ENCODE peak calls at places on chromosome 2, in nine cellular contexts. One of them, this sample, is unnamed.

GRCh38 chr2:118130385-118130784 is 42.1 kb downstream of the INSIG2 start:
- DNase-seq in lower lobe of right lung: no peak
- DNase-seq in heart right ventricle: no peak
- DNase-seq in fibroblast of lung: no peak
- DNase-seq in PC-9: no peak
- DNase-seq in kidney epithelial cell: no peak
- DNase-seq in CD8-positive, alpha-beta T cell: no peak
- DNase-seq in neural progenitor cell: no peak
- DNase-seq in bronchial epithelial cell: no peak
- DNase-seq in this sample: no peak

GRCh38 chr2:111905990-111906735 is 7.8 kb downstream of the MERTK start:
- DNase-seq in lower lobe of right lung: no peak
- DNase-seq in heart right ventricle: no peak
- DNase-seq in fibroblast of lung: no peak
- DNase-seq in PC-9: no peak
- DNase-seq in kidney epithelial cell: no peak
- DNase-seq in CD8-positive, alpha-beta T cell: no peak
- DNase-seq in neural progenitor cell: peak; percentile 43
- DNase-seq in bronchial epithelial cell: peak; percentile 48
- DNase-seq in this sample: no peak

GRCh38 chr2:47008381-47009280 is 93.0 kb upstream of the MCFD2 start:
- DNase-seq in lower lobe of right lung: no peak
- DNase-seq in heart right ventricle: peak; percentile 80
- DNase-seq in fibroblast of lung: peak; percentile 86
- DNase-seq in PC-9: no peak
- DNase-seq in kidney epithelial cell: no peak
- DNase-seq in CD8-positive, alpha-beta T cell: no peak
- DNase-seq in neural progenitor cell: peak; percentile 73
- DNase-seq in bronchial epithelial cell: no peak
- DNase-seq in this sample: peak; percentile 13

GRCh38 chr2:104321141-104321799 is 532.6 kb upstream of the POU3F3 start:
- DNase-seq in lower lobe of right lung: no peak
- DNase-seq in heart right ventricle: no peak
- DNase-seq in fibroblast of lung: no peak
- DNase-seq in PC-9: no peak
- DNase-seq in kidney epithelial cell: no peak
- DNase-seq in CD8-positive, alpha-beta T cell: no peak
- DNase-seq in neural progenitor cell: peak; percentile 58
- DNase-seq in bronchial epithelial cell: no peak
- DNase-seq in this sample: no peak

GRCh38 chr2:50347355-50348044 is 684.4 kb downstream of the NRXN1 start:
- DNase-seq in lower lobe of right lung: no peak
- DNase-seq in heart right ventricle: no peak
- DNase-seq in fibroblast of lung: no peak
- DNase-seq in PC-9: no peak
- DNase-seq in kidney epithelial cell: no peak
- DNase-seq in CD8-positive, alpha-beta T cell: no peak
- DNase-seq in neural progenitor cell: peak; percentile 81
- DNase-seq in bronchial epithelial cell: no peak
- DNase-seq in this sample: no peak

GRCh38 chr2:138327967-138328366 is 173.6 kb upstream of the SPOPL start:
- DNase-seq in lower lobe of right lung: no peak
- DNase-seq in heart right ventricle: no peak
- DNase-seq in fibroblast of lung: no peak
- DNase-seq in PC-9: no peak
- DNase-seq in kidney epithelial cell: no peak
- DNase-seq in CD8-positive, alpha-beta T cell: no peak
- DNase-seq in neural progenitor cell: no peak
- DNase-seq in bronchial epithelial cell: no peak
- DNase-seq in this sample: no peak

GRCh38 chr2:43539991-43540860 is 55.6 kb downstream of the THADA start:
- DNase-seq in lower lobe of right lung: peak; percentile 56
- DNase-seq in heart right ventricle: peak; percentile 44
- DNase-seq in fibroblast of lung: peak; percentile 100
- DNase-seq in PC-9: no peak
- DNase-seq in kidney epithelial cell: no peak
- DNase-seq in CD8-positive, alpha-beta T cell: no peak
- DNase-seq in neural progenitor cell: no peak
- DNase-seq in bronchial epithelial cell: peak; percentile 99
- DNase-seq in this sample: peak; percentile 72

GRCh38 chr2:108805782-108806181 is 19.2 kb downstream of the CCDC138 start:
- DNase-seq in lower lobe of right lung: no peak
- DNase-seq in heart right ventricle: no peak
- DNase-seq in fibroblast of lung: no peak
- DNase-seq in PC-9: no peak
- DNase-seq in kidney epithelial cell: no peak
- DNase-seq in CD8-positive, alpha-beta T cell: no peak
- DNase-seq in neural progenitor cell: no peak
- DNase-seq in bronchial epithelial cell: no peak
- DNase-seq in this sample: no peak

GRCh38 chr2:159939946-159940345 is 122.5 kb downstream of the PLA2R1 start:
- DNase-seq in lower lobe of right lung: no peak
- DNase-seq in heart right ventricle: no peak
- DNase-seq in fibroblast of lung: peak; percentile 51
- DNase-seq in PC-9: no peak
- DNase-seq in kidney epithelial cell: no peak
- DNase-seq in CD8-positive, alpha-beta T cell: no peak
- DNase-seq in neural progenitor cell: no peak
- DNase-seq in bronchial epithelial cell: peak; percentile 21
- DNase-seq in this sample: no peak

GRCh38 chr2:162153608-162154224 is 1.7 kb upstream of the GCG start:
- DNase-seq in lower lobe of right lung: no peak
- DNase-seq in heart right ventricle: peak; percentile 25
- DNase-seq in fibroblast of lung: peak; percentile 58
- DNase-seq in PC-9: peak; percentile 40
- DNase-seq in kidney epithelial cell: peak; percentile 23
- DNase-seq in CD8-positive, alpha-beta T cell: peak; percentile 50
- DNase-seq in neural progenitor cell: peak; percentile 66
- DNase-seq in bronchial epithelial cell: peak; percentile 71
- DNase-seq in this sample: no peak

GRCh38 chr2:111897924-111898702 is at the start of gene MERTK:
- DNase-seq in lower lobe of right lung: peak; percentile 89
- DNase-seq in heart right ventricle: peak; percentile 91
- DNase-seq in fibroblast of lung: peak; percentile 87
- DNase-seq in PC-9: peak; percentile 82
- DNase-seq in kidney epithelial cell: no peak
- DNase-seq in CD8-positive, alpha-beta T cell: no peak
- DNase-seq in neural progenitor cell: peak; percentile 97
- DNase-seq in bronchial epithelial cell: no peak
- DNase-seq in this sample: peak; percentile 32

GRCh38 chr2:11406492-11407381 is 59.2 kb downstream of the E2F6 start:
- DNase-seq in lower lobe of right lung: no peak
- DNase-seq in heart right ventricle: no peak
- DNase-seq in fibroblast of lung: peak; percentile 91
- DNase-seq in PC-9: no peak
- DNase-seq in kidney epithelial cell: peak; percentile 25
- DNase-seq in CD8-positive, alpha-beta T cell: no peak
- DNase-seq in neural progenitor cell: no peak
- DNase-seq in bronchial epithelial cell: peak; percentile 54
- DNase-seq in this sample: peak; percentile 73

GRCh38 chr2:35871672-35872071 is 483.9 kb upstream of the CRIM1 start:
- DNase-seq in lower lobe of right lung: no peak
- DNase-seq in heart right ventricle: no peak
- DNase-seq in fibroblast of lung: no peak
- DNase-seq in PC-9: no peak
- DNase-seq in kidney epithelial cell: no peak
- DNase-seq in CD8-positive, alpha-beta T cell: no peak
- DNase-seq in neural progenitor cell: no peak
- DNase-seq in bronchial epithelial cell: no peak
- DNase-seq in this sample: no peak

GRCh38 chr2:150125188-150125587 is 362.3 kb downstream of the RND3 start:
- DNase-seq in lower lobe of right lung: no peak
- DNase-seq in heart right ventricle: no peak
- DNase-seq in fibroblast of lung: peak; percentile 52
- DNase-seq in PC-9: no peak
- DNase-seq in kidney epithelial cell: no peak
- DNase-seq in CD8-positive, alpha-beta T cell: no peak
- DNase-seq in neural progenitor cell: no peak
- DNase-seq in bronchial epithelial cell: no peak
- DNase-seq in this sample: no peak

GRCh38 chr2:179106342-179107178 is 56.6 kb upstream of the CCDC141 start:
- DNase-seq in lower lobe of right lung: no peak
- DNase-seq in heart right ventricle: peak; percentile 49
- DNase-seq in fibroblast of lung: peak; percentile 97
- DNase-seq in PC-9: peak; percentile 63
- DNase-seq in kidney epithelial cell: peak; percentile 92
- DNase-seq in CD8-positive, alpha-beta T cell: no peak
- DNase-seq in neural progenitor cell: no peak
- DNase-seq in bronchial epithelial cell: peak; percentile 100
- DNase-seq in this sample: peak; percentile 61

GRCh38 chr2:36561223-36561944 is 36.6 kb downstream of the FEZ2 start:
- DNase-seq in lower lobe of right lung: no peak
- DNase-seq in heart right ventricle: peak; percentile 32
- DNase-seq in fibroblast of lung: peak; percentile 86
- DNase-seq in PC-9: peak; percentile 69
- DNase-seq in kidney epithelial cell: peak; percentile 88
- DNase-seq in CD8-positive, alpha-beta T cell: no peak
- DNase-seq in neural progenitor cell: no peak
- DNase-seq in bronchial epithelial cell: peak; percentile 91
- DNase-seq in this sample: peak; percentile 66

GRCh38 chr2:3460161-3460560 is 59.2 kb downstream of the ADI1 start:
- DNase-seq in lower lobe of right lung: no peak
- DNase-seq in heart right ventricle: no peak
- DNase-seq in fibroblast of lung: no peak
- DNase-seq in PC-9: no peak
- DNase-seq in kidney epithelial cell: no peak
- DNase-seq in CD8-positive, alpha-beta T cell: no peak
- DNase-seq in neural progenitor cell: no peak
- DNase-seq in bronchial epithelial cell: no peak
- DNase-seq in this sample: no peak

GRCh38 chr2:176097820-176098365 is 1.7 kb upstream of the HOXD12 start:
- DNase-seq in lower lobe of right lung: no peak
- DNase-seq in heart right ventricle: no peak
- DNase-seq in fibroblast of lung: no peak
- DNase-seq in PC-9: no peak
- DNase-seq in kidney epithelial cell: no peak
- DNase-seq in CD8-positive, alpha-beta T cell: no peak
- DNase-seq in neural progenitor cell: no peak
- DNase-seq in bronchial epithelial cell: no peak
- DNase-seq in this sample: no peak
- H3K27me3 ChIP-seq in lower lobe of right lung: peaks cover 98% of the 10 kb centered on the region
- H3K27me3 ChIP-seq in heart right ventricle: peaks cover 100% of the 10 kb centered on the region
- H3K27me3 ChIP-seq in fibroblast of lung: peaks cover 90% of the 10 kb centered on the region
- H3K27me3 ChIP-seq in PC-9: peaks cover 52% of the 10 kb centered on the region
- H3K27me3 ChIP-seq in kidney epithelial cell: peaks cover 82% of the 10 kb centered on the region
- H3K27me3 ChIP-seq in CD8-positive, alpha-beta T cell: peaks cover 91% of the 10 kb centered on the region
- H3K27me3 ChIP-seq in neural progenitor cell: peaks cover 100% of the 10 kb centered on the region
- H3K27me3 ChIP-seq in bronchial epithelial cell: peaks cover 81% of the 10 kb centered on the region
- H3K27me3 ChIP-seq in this sample: peaks cover 97% of the 10 kb centered on the region

GRCh38 chr2:148726228-148726627 is 81.7 kb downstream of the EPC2 start:
- DNase-seq in lower lobe of right lung: no peak
- DNase-seq in heart right ventricle: no peak
- DNase-seq in fibroblast of lung: no peak
- DNase-seq in PC-9: no peak
- DNase-seq in kidney epithelial cell: no peak
- DNase-seq in CD8-positive, alpha-beta T cell: no peak
- DNase-seq in neural progenitor cell: no peak
- DNase-seq in bronchial epithelial cell: no peak
- DNase-seq in this sample: no peak

GRCh38 chr2:148725569-148725968 is 81.0 kb downstream of the EPC2 start:
- DNase-seq in lower lobe of right lung: no peak
- DNase-seq in heart right ventricle: no peak
- DNase-seq in fibroblast of lung: no peak
- DNase-seq in PC-9: no peak
- DNase-seq in kidney epithelial cell: no peak
- DNase-seq in CD8-positive, alpha-beta T cell: no peak
- DNase-seq in neural progenitor cell: no peak
- DNase-seq in bronchial epithelial cell: no peak
- DNase-seq in this sample: no peak

GRCh38 chr2:148730085-148730484 is 85.5 kb downstream of the EPC2 start:
- DNase-seq in lower lobe of right lung: no peak
- DNase-seq in heart right ventricle: no peak
- DNase-seq in fibroblast of lung: peak; percentile 14
- DNase-seq in PC-9: no peak
- DNase-seq in kidney epithelial cell: no peak
- DNase-seq in CD8-positive, alpha-beta T cell: no peak
- DNase-seq in neural progenitor cell: no peak
- DNase-seq in bronchial epithelial cell: peak; percentile 4
- DNase-seq in this sample: no peak
- H3K4me3 ChIP-seq in lower lobe of right lung: no peak overlapping the region
- H3K4me3 ChIP-seq in heart right ventricle: no peak overlapping the region
- H3K4me3 ChIP-seq in fibroblast of lung: no peak overlapping the region
- H3K4me3 ChIP-seq in PC-9: no peak overlapping the region
- H3K4me3 ChIP-seq in kidney epithelial cell: no peak overlapping the region
- H3K4me3 ChIP-seq in CD8-positive, alpha-beta T cell: no peak overlapping the region
- H3K4me3 ChIP-seq in neural progenitor cell: no peak overlapping the region
- H3K4me3 ChIP-seq in bronchial epithelial cell: no peak overlapping the region
- H3K4me3 ChIP-seq in this sample: no peak overlapping the region

GRCh38 chr2:74474481-74474880 is 2.0 kb upstream of the MRPL53 start:
- DNase-seq in lower lobe of right lung: no peak
- DNase-seq in heart right ventricle: no peak
- DNase-seq in fibroblast of lung: no peak
- DNase-seq in PC-9: no peak
- DNase-seq in kidney epithelial cell: no peak
- DNase-seq in CD8-positive, alpha-beta T cell: no peak
- DNase-seq in neural progenitor cell: no peak
- DNase-seq in bronchial epithelial cell: no peak
- DNase-seq in this sample: no peak

GRCh38 chr2:74471332-74472065 is 981 bp downstream of the MRPL53 start:
- DNase-seq in lower lobe of right lung: no peak
- DNase-seq in heart right ventricle: no peak
- DNase-seq in fibroblast of lung: no peak
- DNase-seq in PC-9: no peak
- DNase-seq in kidney epithelial cell: no peak
- DNase-seq in CD8-positive, alpha-beta T cell: no peak
- DNase-seq in neural progenitor cell: no peak
- DNase-seq in bronchial epithelial cell: no peak
- DNase-seq in this sample: no peak

GRCh38 chr2:74472945-74473258 is 422 bp upstream of the MRPL53 start:
- DNase-seq in lower lobe of right lung: no peak
- DNase-seq in heart right ventricle: no peak
- DNase-seq in fibroblast of lung: no peak
- DNase-seq in PC-9: no peak
- DNase-seq in kidney epithelial cell: no peak
- DNase-seq in CD8-positive, alpha-beta T cell: no peak
- DNase-seq in neural progenitor cell: no peak
- DNase-seq in bronchial epithelial cell: peak; percentile 10
- DNase-seq in this sample: no peak

GRCh38 chr2:74474899-74475298 is 2.4 kb upstream of the MRPL53 start:
- DNase-seq in lower lobe of right lung: no peak
- DNase-seq in heart right ventricle: no peak
- DNase-seq in fibroblast of lung: no peak
- DNase-seq in PC-9: no peak
- DNase-seq in kidney epithelial cell: no peak
- DNase-seq in CD8-positive, alpha-beta T cell: no peak
- DNase-seq in neural progenitor cell: peak; percentile 32
- DNase-seq in bronchial epithelial cell: no peak
- DNase-seq in this sample: no peak

GRCh38 chr2:74472086-74472944 is at the start of gene MRPL53:
- DNase-seq in lower lobe of right lung: peak; percentile 95
- DNase-seq in heart right ventricle: peak; percentile 96
- DNase-seq in fibroblast of lung: peak; percentile 95
- DNase-seq in PC-9: peak; percentile 93
- DNase-seq in kidney epithelial cell: peak; percentile 56
- DNase-seq in CD8-positive, alpha-beta T cell: peak; percentile 98
- DNase-seq in neural progenitor cell: peak; percentile 96
- DNase-seq in bronchial epithelial cell: peak; percentile 87
- DNase-seq in this sample: peak; percentile 83
- TF ChIP-seq CTCF in lower lobe of right lung: no peak
- TF ChIP-seq CTCF in heart right ventricle: no peak
- TF ChIP-seq CTCF in fibroblast of lung: no peak
- TF ChIP-seq CTCF in PC-9: no peak
- TF ChIP-seq CTCF in kidney epithelial cell: no peak
- TF ChIP-seq CTCF in CD8-positive, alpha-beta T cell: no peak
- TF ChIP-seq CTCF in neural progenitor cell: no peak
- TF ChIP-seq CTCF in bronchial epithelial cell: no peak
- TF ChIP-seq CTCF in this sample: no peak

GRCh38 chr2:107657049-107657448 is 169.6 kb upstream of the RGPD4 start:
- DNase-seq in lower lobe of right lung: no peak
- DNase-seq in heart right ventricle: no peak
- DNase-seq in fibroblast of lung: no peak
- DNase-seq in PC-9: no peak
- DNase-seq in kidney epithelial cell: no peak
- DNase-seq in CD8-positive, alpha-beta T cell: no peak
- DNase-seq in neural progenitor cell: no peak
- DNase-seq in bronchial epithelial cell: no peak
- DNase-seq in this sample: no peak
- H3K27me3 ChIP-seq in lower lobe of right lung: no peaks in the 10 kb centered on the region
- H3K27me3 ChIP-seq in heart right ventricle: no peaks in the 10 kb centered on the region
- H3K27me3 ChIP-seq in fibroblast of lung: no peaks in the 10 kb centered on the region
- H3K27me3 ChIP-seq in PC-9: no peaks in the 10 kb centered on the region
- H3K27me3 ChIP-seq in kidney epithelial cell: no peaks in the 10 kb centered on the region
- H3K27me3 ChIP-seq in CD8-positive, alpha-beta T cell: no peaks in the 10 kb centered on the region
- H3K27me3 ChIP-seq in neural progenitor cell: no peaks in the 10 kb centered on the region
- H3K27me3 ChIP-seq in bronchial epithelial cell: no peaks in the 10 kb centered on the region
- H3K27me3 ChIP-seq in this sample: no peaks in the 10 kb centered on the region

This sample was measured in AG04450.